ENCODE peak calls at places on chromosomes 7 and 10, in six cellular contexts. One of them, this sample, is unnamed.

GRCh38 chr7:30770936-30771858 is at the start of gene MINDY4:
- DNase-seq in H1: peak; percentile 86
- DNase-seq in spleen: peak; percentile 93
- DNase-seq in suprapubic skin: peak; percentile 86
- DNase-seq in SK-N-SH: peak; percentile 99
- DNase-seq in Panc1: no peak
- DNase-seq in this sample: peak; percentile 62

GRCh38 chr10:17199351-17199804 is 2.1 kb downstream of the TRDMT1 start:
- DNase-seq in H1: no peak
- DNase-seq in spleen: no peak
- DNase-seq in suprapubic skin: no peak
- DNase-seq in SK-N-SH: peak; percentile 39
- DNase-seq in Panc1: no peak
- DNase-seq in this sample: no peak

GRCh38 chr7:16978358-16979244 is 96.8 kb upstream of the AGR3 start:
- DNase-seq in H1: no peak
- DNase-seq in spleen: no peak
- DNase-seq in suprapubic skin: no peak
- DNase-seq in SK-N-SH: no peak
- DNase-seq in Panc1: peak; percentile 64
- DNase-seq in this sample: no peak

GRCh38 chr7:67602246-67602645 is 605.6 kb downstream of the TYW1 start:
- DNase-seq in H1: no peak
- DNase-seq in spleen: no peak
- DNase-seq in suprapubic skin: no peak
- DNase-seq in SK-N-SH: no peak
- DNase-seq in Panc1: no peak
- DNase-seq in this sample: no peak

GRCh38 chr10:129544205-129545202 is 77.5 kb downstream of the MGMT start:
- DNase-seq in H1: no peak
- DNase-seq in spleen: no peak
- DNase-seq in suprapubic skin: no peak
- DNase-seq in SK-N-SH: no peak
- DNase-seq in Panc1: no peak
- DNase-seq in this sample: no peak

GRCh38 chr7:113606325-113606724 is 312.5 kb downstream of the PPP1R3A start:
- DNase-seq in H1: no peak
- DNase-seq in spleen: no peak
- DNase-seq in suprapubic skin: no peak
- DNase-seq in SK-N-SH: no peak
- DNase-seq in Panc1: no peak
- DNase-seq in this sample: no peak

GRCh38 chr7:149773446-149774236 is at the start of gene ZNF467:
- DNase-seq in H1: no peak
- DNase-seq in spleen: peak; percentile 93
- DNase-seq in suprapubic skin: peak; percentile 84
- DNase-seq in SK-N-SH: peak; percentile 73
- DNase-seq in Panc1: no peak
- DNase-seq in this sample: peak; percentile 62

GRCh38 chr7:87310790-87311419 is 34.6 kb upstream of the CROT start:
- DNase-seq in H1: no peak
- DNase-seq in spleen: no peak
- DNase-seq in suprapubic skin: no peak
- DNase-seq in SK-N-SH: no peak
- DNase-seq in Panc1: no peak
- DNase-seq in this sample: no peak

GRCh38 chr10:108616559-108617285 is 1306.6 kb downstream of the XPNPEP1 start:
- DNase-seq in H1: no peak
- DNase-seq in spleen: no peak
- DNase-seq in suprapubic skin: no peak
- DNase-seq in SK-N-SH: no peak
- DNase-seq in Panc1: no peak
- DNase-seq in this sample: no peak

GRCh38 chr10:5325076-5325475 is 39.7 kb upstream of the UCN3 start:
- DNase-seq in H1: no peak
- DNase-seq in spleen: no peak
- DNase-seq in suprapubic skin: no peak
- DNase-seq in SK-N-SH: no peak
- DNase-seq in Panc1: no peak
- DNase-seq in this sample: no peak

GRCh38 chr10:104254493-104255243 is at the start of gene GSTO1:
- DNase-seq in H1: peak; percentile 67
- DNase-seq in spleen: peak; percentile 93
- DNase-seq in suprapubic skin: peak; percentile 92
- DNase-seq in SK-N-SH: peak; percentile 86
- DNase-seq in Panc1: no peak
- DNase-seq in this sample: peak; percentile 74

GRCh38 chr10:16742165-16742960 is 74.9 kb downstream of the RSU1 start:
- DNase-seq in H1: no peak
- DNase-seq in spleen: no peak
- DNase-seq in suprapubic skin: no peak
- DNase-seq in SK-N-SH: no peak
- DNase-seq in Panc1: no peak
- DNase-seq in this sample: no peak

GRCh38 chr7:156618078-156618790 is 22.3 kb upstream of the RNF32 start:
- DNase-seq in H1: no peak
- DNase-seq in spleen: no peak
- DNase-seq in suprapubic skin: no peak
- DNase-seq in SK-N-SH: no peak
- DNase-seq in Panc1: no peak
- DNase-seq in this sample: no peak

GRCh38 chr10:30763933-30764332 is 134.4 kb upstream of the LYZL2 start:
- DNase-seq in H1: no peak
- DNase-seq in spleen: no peak
- DNase-seq in suprapubic skin: no peak
- DNase-seq in SK-N-SH: no peak
- DNase-seq in Panc1: no peak
- DNase-seq in this sample: no peak

GRCh38 chr7:148262721-148263229 is 327.8 kb upstream of the C7orf33 start:
- DNase-seq in H1: peak; percentile 98
- DNase-seq in spleen: peak; percentile 86
- DNase-seq in suprapubic skin: peak; percentile 67
- DNase-seq in SK-N-SH: peak; percentile 84
- DNase-seq in Panc1: peak; percentile 66
- DNase-seq in this sample: peak; percentile 50

GRCh38 chr7:12898610-12899009 is 211.2 kb downstream of the ARL4A start:
- DNase-seq in H1: no peak
- DNase-seq in spleen: no peak
- DNase-seq in suprapubic skin: no peak
- DNase-seq in SK-N-SH: no peak
- DNase-seq in Panc1: no peak
- DNase-seq in this sample: no peak

GRCh38 chr10:6649107-6649720 is 69.1 kb upstream of the PRKCQ start:
- DNase-seq in H1: no peak
- DNase-seq in spleen: no peak
- DNase-seq in suprapubic skin: no peak
- DNase-seq in SK-N-SH: no peak
- DNase-seq in Panc1: no peak
- DNase-seq in this sample: no peak

GRCh38 chr7:126715076-126715475 is 537.7 kb downstream of the GRM8 start:
- DNase-seq in H1: no peak
- DNase-seq in spleen: no peak
- DNase-seq in suprapubic skin: no peak
- DNase-seq in SK-N-SH: no peak
- DNase-seq in Panc1: no peak
- DNase-seq in this sample: no peak

GRCh38 chr7:101594790-101595189 is 34.3 kb downstream of the MYL10 start:
- DNase-seq in H1: no peak
- DNase-seq in spleen: no peak
- DNase-seq in suprapubic skin: no peak
- DNase-seq in SK-N-SH: no peak
- DNase-seq in Panc1: no peak
- DNase-seq in this sample: no peak

GRCh38 chr10:3451516-3452185 is 279.1 kb upstream of the PITRM1 start:
- DNase-seq in H1: no peak
- DNase-seq in spleen: no peak
- DNase-seq in suprapubic skin: no peak
- DNase-seq in SK-N-SH: no peak
- DNase-seq in Panc1: no peak
- DNase-seq in this sample: no peak

GRCh38 chr10:24894309-24894708 is 58.1 kb downstream of the PRTFDC1 start:
- DNase-seq in H1: no peak
- DNase-seq in spleen: no peak
- DNase-seq in suprapubic skin: no peak
- DNase-seq in SK-N-SH: no peak
- DNase-seq in Panc1: no peak
- DNase-seq in this sample: no peak

GRCh38 chr7:94391716-94392390 is 2.8 kb upstream of the COL1A2 start:
- DNase-seq in H1: no peak
- DNase-seq in spleen: no peak
- DNase-seq in suprapubic skin: no peak
- DNase-seq in SK-N-SH: peak; percentile 36
- DNase-seq in Panc1: no peak
- DNase-seq in this sample: no peak

GRCh38 chr7:103715376-103716110 is 269.5 kb upstream of the SLC26A5 start:
- DNase-seq in H1: no peak
- DNase-seq in spleen: no peak
- DNase-seq in suprapubic skin: no peak
- DNase-seq in SK-N-SH: no peak
- DNase-seq in Panc1: no peak
- DNase-seq in this sample: no peak

GRCh38 chr10:422232-422631 is 267.2 kb downstream of the DIP2C start:
- DNase-seq in H1: no peak
- DNase-seq in spleen: no peak
- DNase-seq in suprapubic skin: no peak
- DNase-seq in SK-N-SH: no peak
- DNase-seq in Panc1: no peak
- DNase-seq in this sample: no peak

GRCh38 chr7:45920543-45921380 is at the start of gene IGFBP3:
- DNase-seq in H1: peak; percentile 76
- DNase-seq in spleen: no peak
- DNase-seq in suprapubic skin: no peak
- DNase-seq in SK-N-SH: peak; percentile 90
- DNase-seq in Panc1: no peak
- DNase-seq in this sample: peak; percentile 36

DNA sequence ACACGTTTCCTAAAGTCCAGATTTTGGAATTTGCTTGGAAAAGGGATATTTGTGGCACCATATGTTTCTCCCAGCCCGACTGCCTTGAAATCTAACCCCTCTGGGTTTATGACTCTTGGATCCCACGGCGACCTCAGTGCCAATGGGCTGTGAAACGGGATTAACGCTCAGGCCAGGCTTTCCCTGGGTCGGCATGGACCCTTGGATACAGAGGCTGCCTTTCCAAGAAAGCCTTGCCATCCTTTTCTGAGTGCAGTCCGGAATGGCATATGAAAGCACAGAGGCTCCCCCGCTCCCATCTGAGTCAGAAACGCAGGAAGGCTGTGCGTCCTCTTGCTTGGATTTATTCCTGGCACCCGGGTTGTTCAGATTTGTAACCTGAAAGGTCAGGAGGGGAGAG is 293.0 kb upstream of the HABP2 start:
- DNase-seq in H1: no peak
- DNase-seq in spleen: no peak
- DNase-seq in suprapubic skin: no peak
- DNase-seq in SK-N-SH: no peak
- DNase-seq in Panc1: no peak
- DNase-seq in this sample: no peak
- H3K27ac ChIP-seq in H1: no peak overlapping the region
- H3K27ac ChIP-seq in spleen: no peak overlapping the region
- H3K27ac ChIP-seq in suprapubic skin: no peak overlapping the region
- H3K27ac ChIP-seq in SK-N-SH: no peak overlapping the region
- H3K27ac ChIP-seq in Panc1: no peak overlapping the region
- H3K27ac ChIP-seq in this sample: no peak overlapping the region

GRCh38 chr7:6056616-6057015 is 25.4 kb downstream of the ANKRD61 start:
- DNase-seq in H1: no peak
- DNase-seq in spleen: no peak
- DNase-seq in suprapubic skin: no peak
- DNase-seq in SK-N-SH: no peak
- DNase-seq in Panc1: no peak
- DNase-seq in this sample: no peak

DNA sequence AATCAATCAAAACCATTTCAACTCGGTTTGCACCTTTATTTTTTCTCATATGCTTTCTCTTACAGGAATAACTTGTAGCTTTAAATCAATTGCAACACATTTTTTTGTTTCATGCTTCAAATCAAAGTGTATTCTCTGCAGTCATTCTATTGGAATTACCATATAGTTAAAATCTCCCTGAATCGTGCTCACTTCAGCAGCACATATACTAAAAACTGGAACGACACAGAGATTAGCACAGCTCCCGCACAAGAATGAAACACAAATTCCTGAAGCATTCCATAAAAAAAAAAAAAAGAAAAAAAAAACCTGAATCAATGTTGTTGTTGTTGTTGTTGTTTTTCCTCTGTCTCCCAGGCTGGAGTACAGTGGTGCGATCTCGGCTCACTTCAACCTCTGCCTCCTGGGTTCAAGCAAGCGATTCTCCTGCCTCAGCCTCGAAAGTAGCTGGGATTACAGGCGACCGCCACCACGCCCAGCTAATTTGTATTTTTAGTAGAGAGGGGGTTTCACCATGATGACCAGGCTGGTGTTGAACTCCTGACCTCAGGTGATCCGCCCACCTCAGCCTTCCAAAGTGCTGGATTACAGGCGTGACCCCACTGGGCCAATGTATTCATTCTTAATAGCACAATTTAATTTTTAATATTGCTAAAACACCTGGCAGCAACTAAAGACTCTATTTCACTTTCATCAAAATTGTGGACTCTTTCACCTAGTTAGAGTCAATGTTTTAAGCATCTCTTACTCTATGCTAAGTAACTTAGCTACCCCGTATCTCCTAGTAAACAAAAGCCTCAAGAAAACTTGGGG is 26.3 kb downstream of the ANKRD61 start:
- DNase-seq in H1: no peak
- DNase-seq in spleen: peak; percentile 51
- DNase-seq in suprapubic skin: no peak
- DNase-seq in SK-N-SH: no peak
- DNase-seq in Panc1: no peak
- DNase-seq in this sample: no peak
- TF ChIP-seq POLR2AphosphoS5 in H1: no peak
- TF ChIP-seq POLR2AphosphoS5 in spleen: no peak
- TF ChIP-seq POLR2AphosphoS5 in suprapubic skin: no peak
- TF ChIP-seq POLR2AphosphoS5 in SK-N-SH: no peak
- TF ChIP-seq POLR2AphosphoS5 in Panc1: no peak
- TF ChIP-seq POLR2AphosphoS5 in this sample: no peak

GRCh38 chr10:118667732-118668131 is 72.3 kb upstream of the PRLHR start:
- DNase-seq in H1: no peak
- DNase-seq in spleen: no peak
- DNase-seq in suprapubic skin: no peak
- DNase-seq in SK-N-SH: no peak
- DNase-seq in Panc1: no peak
- DNase-seq in this sample: no peak
- H3K9me3 ChIP-seq in H1: no peaks in the 10 kb centered on the region
- H3K9me3 ChIP-seq in spleen: no peaks in the 10 kb centered on the region
- H3K9me3 ChIP-seq in suprapubic skin: no peaks in the 10 kb centered on the region
- H3K9me3 ChIP-seq in SK-N-SH: no peaks in the 10 kb centered on the region
- H3K9me3 ChIP-seq in Panc1: no peaks in the 10 kb centered on the region
- H3K9me3 ChIP-seq in this sample: no peaks in the 10 kb centered on the region

GRCh38 chr10:60777696-60778213 is 523 bp upstream of the CDK1 start:
- DNase-seq in H1: no peak
- DNase-seq in spleen: no peak
- DNase-seq in suprapubic skin: no peak
- DNase-seq in SK-N-SH: no peak
- DNase-seq in Panc1: no peak
- DNase-seq in this sample: no peak
- H3K27ac ChIP-seq in H1: no peak overlapping the region
- H3K27ac ChIP-seq in spleen: no peak overlapping the region
- H3K27ac ChIP-seq in suprapubic skin: no peak overlapping the region
- H3K27ac ChIP-seq in SK-N-SH: peak overlapping the region; percentile 49
- H3K27ac ChIP-seq in Panc1: peak overlapping the region; percentile 98
- H3K27ac ChIP-seq in this sample: no peak overlapping the region

This sample was measured in prostate gland.